ENCODE peak calls at places on chromosome 4, in five cellular contexts. G is A549, Y is lower lobe of right lung, C is tibial nerve, B is fibroblast of pulmonary artery. S is an unnamed sample.

GRCh38 chr4:87559090-87559837 is 30.1 kb upstream of the SPARCL1 start:
- DNase-seq in G (no peak), Y (no peak), C (no peak), B (no peak), S (no peak)

GRCh38 chr4:148441624-148441985 is 609 bp downstream of the NR3C2 start:
- DNase-seq in G (no peak), Y (no peak), C (no peak), B (no peak), S (no peak)

GRCh38 chr4:114036426-114036825 is 57.0 kb upstream of the ARSJ start:
- DNase-seq in G (no peak), Y (no peak), C (no peak), B (no peak), S (no peak)

GRCh38 chr4:57110635-57111546 is 706 bp upstream of the IGFBP7 start:
- DNase-seq in G (no peak), Y (peak), C (peak), B (peak), S (peak)

GRCh38 chr4:177332119-177332518 is 22.4 kb downstream of the NEIL3 start:
- DNase-seq in G (no peak), Y (no peak), C (no peak), B (no peak), S (no peak)

GRCh38 chr4:16165931-16166330 is 60.3 kb downstream of the TAPT1 start:
- DNase-seq in G (no peak), Y (no peak), C (no peak), B (no peak), S (no peak)

GRCh38 chr4:8682725-8683124 is 90.2 kb downstream of the CPZ start:
- DNase-seq in G (no peak), Y (no peak), C (peak), B (no peak), S (no peak)

GRCh38 chr4:85448880-85449763 is 25.8 kb upstream of the ARHGAP24 start:
- DNase-seq in G (no peak), Y (no peak), C (no peak), B (no peak), S (no peak)

GRCh38 chr4:124936427-124936826 is 223.9 kb upstream of the ANKRD50 start:
- DNase-seq in G (no peak), Y (peak), C (no peak), B (peak), S (peak)

GRCh38 chr4:127601029-127601428 is 31.7 kb upstream of the INTU start:
- DNase-seq in G (no peak), Y (no peak), C (no peak), B (peak), S (peak)

GRCh38 chr4:121126449-121127006 is 37.6 kb downstream of the TNIP3 start:
- DNase-seq in G (no peak), Y (no peak), C (no peak), B (no peak), S (no peak)

GRCh38 chr4:122687450-122688121 is 44.9 kb upstream of the BBS12 start:
- DNase-seq in G (no peak), Y (no peak), C (no peak), B (no peak), S (no peak)

GRCh38 chr4:56723201-56723605 is 42.1 kb upstream of the HOPX start:
- DNase-seq in G (no peak), Y (no peak), C (no peak), B (no peak), S (no peak)

GRCh38 chr4:76898949-76899640 is 1.2 kb upstream of the SOWAHB start:
- DNase-seq in G (no peak), Y (no peak), C (no peak), B (no peak), S (no peak)

GRCh38 chr4:74933562-74934015 is 673 bp downstream of the PARM1 start:
- DNase-seq in G (no peak), Y (peak), C (no peak), B (peak), S (peak)

GRCh38 chr4:1202526-1203378 is 30.4 kb upstream of the SPON2 start:
- DNase-seq in G (no peak), Y (no peak), C (peak), B (no peak), S (no peak)

GRCh38 chr4:86367577-86367976 is 7.7 kb upstream of the MAPK10 start:
- DNase-seq in G (peak), Y (no peak), C (no peak), B (peak), S (peak)

GRCh38 chr4:161767116-161767515 is 396.7 kb downstream of the FSTL5 start:
- DNase-seq in G (no peak), Y (no peak), C (no peak), B (peak), S (peak)

GRCh38 chr4:37981844-37982720 is 21.9 kb downstream of the PTTG2 start:
- DNase-seq in G (no peak), Y (no peak), C (no peak), B (peak), S (no peak)

GRCh38 chr4:142347241-142347640 is 498.9 kb downstream of the INPP4B start:
- DNase-seq in G (peak), Y (no peak), C (no peak), B (peak), S (peak)

GRCh38 chr4:184147858-184148799 is 69.5 kb downstream of the ENPP6 start:
- DNase-seq in G (no peak), Y (no peak), C (no peak), B (no peak), S (peak)

GRCh38 chr4:105714932-105715331 is 6.3 kb downstream of the GSTCD start:
- DNase-seq in G (no peak), Y (no peak), C (no peak), B (no peak), S (peak)
- H3K4me3 ChIP-seq in G (no peak), Y (no peak), C (no peak), B (no peak), S (no peak)

GRCh38 chr4:170988446-170988845 is 824.8 kb upstream of the GALNTL6 start:
- DNase-seq in G (no peak), Y (no peak), C (no peak), B (no peak), S (no peak)

DNA sequence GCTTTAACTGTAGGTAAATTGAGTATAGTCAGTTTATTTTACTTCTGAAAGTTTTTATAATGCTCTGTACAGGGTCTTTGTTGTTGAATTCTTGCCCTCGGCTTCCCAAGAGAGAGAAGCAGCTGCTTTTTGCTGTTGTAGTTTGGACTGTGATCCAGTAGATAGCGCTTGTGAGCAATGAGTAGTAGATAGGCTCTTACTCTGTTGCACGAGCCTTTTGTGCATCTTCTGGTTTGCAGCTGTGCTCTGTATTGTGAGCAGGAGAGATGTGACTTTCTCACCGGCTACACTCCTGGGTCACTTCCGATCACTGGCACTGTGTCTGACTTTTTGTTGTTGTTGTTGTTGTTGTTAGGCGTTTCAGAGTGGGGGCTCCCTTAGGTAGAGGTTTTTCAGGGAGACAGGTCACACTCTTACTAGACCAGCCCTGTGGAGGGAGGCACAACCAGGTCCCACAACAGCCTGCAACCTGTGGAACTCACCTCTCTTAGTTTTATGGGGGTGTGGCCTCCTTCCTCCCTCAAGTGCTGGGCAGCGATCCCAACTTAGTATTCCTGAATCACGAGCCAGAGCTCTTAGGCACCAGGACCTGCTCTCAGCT is 822.1 kb upstream of the GALNTL6 start:
- DNase-seq in G (peak), Y (no peak), C (no peak), B (no peak), S (peak)
- TF ChIP-seq CTCF in G (no peak), Y (peak), C (peak), B (no peak), S (peak)

GRCh38 chr4:52102587-52102986 is 51.5 kb downstream of the SPATA18 start:
- DNase-seq in G (peak), Y (no peak), C (no peak), B (peak), S (peak)
- H3K4me3 ChIP-seq in G (no peak), Y (no peak), C (no peak), B (no peak), S (no peak)

GRCh38 chr4:47836655-47837581 is 949 bp downstream of the CORIN start:
- DNase-seq in G (peak), Y (peak), C (peak), B (peak), S (peak)

GRCh38 chr4:47837582-47838294 is at the start of gene CORIN:
- DNase-seq in G (no peak), Y (peak), C (no peak), B (no peak), S (no peak)

GRCh38 chr4:47840291-47840690 is 2.4 kb upstream of the CORIN start:
- DNase-seq in G (no peak), Y (no peak), C (no peak), B (no peak), S (no peak)

GRCh38 chr4:47838445-47838844 is 578 bp upstream of the CORIN start:
- DNase-seq in G (no peak), Y (no peak), C (no peak), B (no peak), S (no peak)

GRCh38 chr4:47839259-47839658 is 1.4 kb upstream of the CORIN start:
- DNase-seq in G (peak), Y (no peak), C (no peak), B (peak), S (peak)
- TF ChIP-seq CTCF in G (no peak), Y (peak), C (no peak), B (peak), S (peak)

GRCh38 chr4:185209031-185209851 is at the start of gene SNX25:
- DNase-seq in G (peak), Y (peak), C (peak), B (peak), S (peak)

GRCh38 chr4:185204238-185204910 is 574 bp upstream of the CFAP97 start:
- DNase-seq in G (peak), Y (no peak), C (no peak), B (no peak), S (peak)

GRCh38 chr4:185202984-185203379 is 818 bp downstream of the CFAP97 start:
- DNase-seq in G (no peak), Y (no peak), C (no peak), B (no peak), S (no peak)

GRCh38 chr4:185203380-185204237 is at the start of gene CFAP97:
- DNase-seq in G (peak), Y (peak), C (peak), B (peak), S (peak)

GRCh38 chr4:185205697-185206342 is 2.0 kb upstream of the CFAP97 start:
- DNase-seq in G (no peak), Y (no peak), C (no peak), B (no peak), S (no peak)
- H3K4me3 ChIP-seq in G (no peak), Y (no peak), C (no peak), B (no peak), S (no peak)

GRCh38 chr4:144801731-144802130 is 155.8 kb downstream of the HHIP start:
- DNase-seq in G (no peak), Y (no peak), C (no peak), B (no peak), S (no peak)
- TF ChIP-seq CTCF in G (no peak), Y (no peak), C (no peak), B (no peak), S (no peak)

GRCh38 chr4:17690898-17691297 is 76.5 kb downstream of the MED28 start:
- DNase-seq in G (peak), Y (no peak), C (no peak), B (no peak), S (no peak)
- H3K4me3 ChIP-seq in G (no peak), Y (no peak), C (no peak), B (no peak), S (no peak)

DNA sequence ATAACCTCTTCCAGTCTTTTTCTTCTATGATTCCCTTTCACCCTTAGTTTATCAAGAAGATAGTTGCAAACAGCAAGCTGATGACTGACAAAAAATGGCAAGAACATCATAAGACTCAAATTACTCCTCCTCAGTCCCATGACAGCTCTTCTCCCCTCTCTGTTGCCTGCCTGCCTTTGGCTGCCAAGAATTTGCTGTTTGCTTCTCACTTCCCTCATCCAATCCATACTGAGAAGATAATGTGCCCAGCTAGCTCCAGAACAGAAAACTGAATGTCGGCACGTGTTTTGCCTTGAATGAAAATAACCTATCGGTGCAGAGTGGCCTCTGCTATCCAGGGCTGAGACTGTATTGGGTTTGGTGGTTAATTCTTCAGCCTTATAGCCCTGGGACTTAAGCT is 192.1 kb downstream of the PPARGC1A start:
- DNase-seq in G (no peak), Y (no peak), C (no peak), B (no peak), S (no peak)
- TF ChIP-seq CTCF in G (no peak), Y (no peak), C (no peak), B (no peak), S (no peak)

S was measured in fibroblast of mammary gland.